ENCODE peak calls at places on chromosomes 12 and 14, in ten cellular contexts. T is HCT116, B is astrocyte, U is fibroblast of lung, R is PC-9, X is H9, A is GM23248, J is IMR-90, L is H1, S is OCI-LY7. K is an unnamed sample. For H4K20me1, the result is how much of the 10 kb centered on the place peaks cover.

GRCh38 chr12:13442457-13442856 is 245.9 kb downstream of the EMP1 start:
- DNase-seq in R (no peak), U (no peak), L (no peak), T (no peak), J (no peak), A (no peak), X (no peak), B (no peak), S (no peak), K (no peak)

GRCh38 chr12:95548056-95548538 is 3.2 kb downstream of the USP44 start:
- DNase-seq in X (peak), T (no peak), L (no peak), S (peak), J (no peak), R (no peak), A (peak), U (no peak), B (peak), K (peak)

GRCh38 chr14:74875941-74876913 is at the start of gene PROX2:
- DNase-seq in U (no peak), B (no peak), R (no peak), S (peak), L (no peak), J (no peak), T (no peak), X (no peak), A (peak), K (peak)

GRCh38 chr12:49636979-49637378 is 13.6 kb downstream of the PRPF40B start:
- DNase-seq in U (peak), L (no peak), R (no peak), T (peak), B (peak), J (peak), X (peak), A (peak), S (peak), K (peak)

GRCh38 chr14:24337144-24337823 is 2.4 kb upstream of the ADCY4 start:
- DNase-seq in T (no peak), B (no peak), R (no peak), J (no peak), U (no peak), A (no peak), S (no peak), X (no peak), L (no peak), K (no peak)

GRCh38 chr14:31371651-31372050 is 48.7 kb downstream of the HEATR5A start:
- DNase-seq in U (no peak), J (no peak), L (no peak), R (no peak), T (no peak), B (no peak), S (no peak), A (no peak), X (no peak), K (no peak)

GRCh38 chr12:55931780-55932545 is 1.0 kb downstream of the DGKA start:
- DNase-seq in A (peak), S (peak), T (no peak), X (peak), B (peak), L (no peak), R (no peak), J (peak), U (peak), K (peak)

GRCh38 chr12:6842075-6842474 is 1.4 kb downstream of the GNB3 start:
- DNase-seq in A (no peak), J (no peak), L (no peak), T (no peak), B (no peak), R (no peak), X (no peak), S (no peak), U (no peak), K (no peak)

GRCh38 chr12:118397693-118398440 is 21.5 kb downstream of the SUDS3 start:
- DNase-seq in A (no peak), B (no peak), X (no peak), T (no peak), R (no peak), L (no peak), U (no peak), S (no peak), J (peak), K (no peak)

GRCh38 chr12:6200266-6201198 is at the start of gene CD9:
- DNase-seq in R (peak), L (no peak), X (peak), S (no peak), A (peak), U (no peak), B (no peak), J (no peak), T (peak), K (no peak)

GRCh38 chr12:1797011-1797901 is 23.1 kb upstream of the LRTM2 start:
- DNase-seq in X (peak), L (no peak), T (no peak), A (peak), S (no peak), J (no peak), U (no peak), B (no peak), R (no peak), K (no peak)

GRCh38 chr14:99127651-99128167 is 144.3 kb downstream of the BCL11B start:
- DNase-seq in L (no peak), A (no peak), X (no peak), U (no peak), S (no peak), T (no peak), B (peak), R (no peak), J (no peak), K (no peak)

GRCh38 chr12:40145896-40146295 is 40.0 kb upstream of the SLC2A13 start:
- DNase-seq in U (no peak), B (no peak), A (peak), X (no peak), L (no peak), T (no peak), R (no peak), S (no peak), J (no peak), K (no peak)

GRCh38 chr12:39685854-39686608 is 66.4 kb upstream of the ABCD2 start:
- DNase-seq in L (no peak), S (no peak), J (no peak), X (no peak), B (no peak), R (no peak), T (no peak), A (no peak), U (no peak), K (peak)

GRCh38 chr14:92802678-92803077 is 8.6 kb downstream of the GOLGA5 start:
- DNase-seq in A (no peak), J (no peak), L (no peak), X (no peak), T (no peak), U (no peak), B (no peak), R (no peak), S (no peak), K (no peak)
- H4K20me1 ChIP-seq in A (under half), J (under half), L (under half), X (under half), T (under half), U (under half), B (half or more), R (under half), S (under half), K (under half)

GRCh38 chr12:131751335-131751734 is 40.4 kb downstream of the SFSWAP start:
- DNase-seq in B (no peak), S (no peak), U (no peak), T (no peak), X (peak), J (no peak), A (no peak), L (no peak), R (no peak), K (no peak)

GRCh38 chr12:131749618-131750315 is 38.9 kb downstream of the SFSWAP start:
- DNase-seq in L (no peak), X (no peak), A (no peak), T (no peak), S (no peak), B (no peak), J (no peak), U (no peak), R (no peak), K (no peak)

GRCh38 chr12:131745706-131746105 is 34.8 kb downstream of the SFSWAP start:
- DNase-seq in T (no peak), B (no peak), J (no peak), S (no peak), X (no peak), R (no peak), A (no peak), L (no peak), U (no peak), K (no peak)

GRCh38 chr12:131747276-131747675 is 36.4 kb downstream of the SFSWAP start:
- DNase-seq in S (no peak), R (no peak), J (no peak), T (no peak), L (no peak), A (peak), X (no peak), B (no peak), U (no peak), K (no peak)

GRCh38 chr12:131747771-131748170 is 36.9 kb downstream of the SFSWAP start:
- DNase-seq in J (no peak), L (no peak), R (no peak), X (no peak), U (no peak), A (no peak), T (no peak), B (no peak), S (no peak), K (no peak)
- H4K20me1 ChIP-seq in J (under half), L (under half), R (under half), X (under half), U (under half), A (under half), T (under half), B (under half), S (under half), K (under half)

DNA sequence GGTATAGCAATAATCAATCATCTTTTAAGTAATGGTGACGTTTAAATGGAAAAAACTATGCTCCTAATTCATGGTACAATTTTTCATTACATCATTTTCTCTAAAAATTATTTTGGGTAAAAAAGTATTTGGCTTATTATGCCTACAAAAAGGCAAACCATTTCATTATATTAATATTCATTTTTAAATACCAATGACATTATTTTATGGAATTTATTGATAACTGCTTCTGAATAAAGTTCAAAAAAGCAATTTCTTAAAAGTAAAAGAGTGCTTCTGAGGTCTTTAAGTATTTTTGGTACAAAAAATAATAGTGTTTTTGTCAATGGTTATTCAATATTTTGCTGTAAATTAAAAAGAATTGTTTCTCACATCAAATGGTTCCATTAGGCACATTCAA is 12.2 kb downstream of the SLC38A2 start:
- DNase-seq in U (no peak), T (no peak), X (no peak), L (no peak), A (no peak), J (no peak), R (no peak), B (no peak), S (no peak), K (no peak)
- H4K20me1 ChIP-seq in U (under half), T (half or more), X (under half), L (under half), A (half or more), J (half or more), R (half or more), B (half or more), S (under half), K (half or more)

GRCh38 chr14:105156414-105157375 is 11.9 kb downstream of the JAG2 start:
- DNase-seq in T (no peak), L (no peak), X (no peak), U (no peak), R (no peak), B (no peak), A (no peak), J (no peak), S (no peak), K (no peak)
- H4K20me1 ChIP-seq in T (under half), L (under half), X (under half), U (under half), R (under half), B (under half), A (under half), J (under half), S (under half), K (under half)

GRCh38 chr12:132056959-132057358 is 87.2 kb downstream of the DDX51 start:
- DNase-seq in T (no peak), A (no peak), X (no peak), U (no peak), S (peak), R (no peak), B (no peak), J (no peak), L (no peak), K (no peak)
- H4K20me1 ChIP-seq in T (under half), A (under half), X (under half), U (under half), S (under half), R (under half), B (under half), J (under half), L (under half), K (under half)

GRCh38 chr12:123356159-123356670 is 8.4 kb downstream of the SBNO1 start:
- DNase-seq in B (no peak), J (no peak), X (no peak), U (no peak), L (no peak), T (no peak), S (no peak), R (no peak), A (no peak), K (no peak)
- H4K20me1 ChIP-seq in B (half or more), J (half or more), X (under half), U (under half), L (under half), T (under half), S (under half), R (half or more), A (under half), K (half or more)